ENCODE peak calls at places on chromosome 18, in ten cellular contexts. U is lower lobe of right lung; G is brain microvascular endothelial cell; B is hepatocyte; F is AG04450; I is IMR-90; O is CD8-positive, alpha-beta T cell; M is neural progenitor cell; N is mammary epithelial cell; K is fibroblast of lung. C is an unnamed sample.

GRCh38 chr18:58224425-58224750 is 180.4 kb downstream of the NEDD4L start:
- DNase-seq in M (no peak), O (no peak), K (peak), G (no peak), F (no peak), N (no peak), I (no peak), B (no peak), U (no peak), C (no peak)

GRCh38 chr18:9081940-9082339 is 20.6 kb upstream of the NDUFV2 start:
- DNase-seq in G (no peak), B (no peak), I (no peak), U (no peak), F (no peak), K (no peak), M (no peak), O (no peak), N (no peak), C (no peak)

GRCh38 chr18:9648431-9649163 is 34.2 kb upstream of the PPP4R1 start:
- DNase-seq in O (no peak), G (no peak), N (peak), B (no peak), K (no peak), F (no peak), M (no peak), I (no peak), U (no peak), C (peak)

GRCh38 chr18:9950289-9951016 is 36.6 kb downstream of the VAPA start:
- DNase-seq in I (peak), G (no peak), U (no peak), O (no peak), K (peak), B (no peak), N (no peak), F (no peak), M (no peak), C (no peak)

GRCh38 chr18:8287184-8287885 is 321.9 kb upstream of the RAB12 start:
- DNase-seq in G (no peak), N (no peak), F (no peak), U (no peak), K (no peak), O (no peak), B (no peak), M (no peak), I (no peak), C (no peak)

GRCh38 chr18:10010611-10011015 is 96.8 kb downstream of the VAPA start:
- DNase-seq in K (peak), N (peak), O (no peak), G (peak), F (peak), U (no peak), I (peak), M (no peak), B (peak), C (no peak)

GRCh38 chr18:53004798-53005197 is 664.8 kb downstream of the DCC start:
- DNase-seq in U (no peak), N (no peak), O (no peak), K (no peak), M (no peak), G (no peak), B (peak), I (no peak), F (no peak), C (no peak)

GRCh38 chr18:4808891-4809290 is 353.8 kb upstream of the DLGAP1 start:
- DNase-seq in B (no peak), M (no peak), N (no peak), U (no peak), O (no peak), I (no peak), K (no peak), F (no peak), G (no peak), C (no peak)

GRCh38 chr18:32440478-32440877 is 30.2 kb downstream of the GAREM1 start:
- DNase-seq in B (no peak), I (no peak), K (no peak), N (no peak), U (no peak), M (no peak), O (no peak), G (no peak), F (no peak), C (no peak)

GRCh38 chr18:47718646-47719045 is 211.8 kb downstream of the SMAD2 start:
- DNase-seq in G (no peak), M (no peak), K (no peak), O (no peak), F (no peak), B (no peak), U (no peak), I (no peak), N (no peak), C (no peak)

DNA sequence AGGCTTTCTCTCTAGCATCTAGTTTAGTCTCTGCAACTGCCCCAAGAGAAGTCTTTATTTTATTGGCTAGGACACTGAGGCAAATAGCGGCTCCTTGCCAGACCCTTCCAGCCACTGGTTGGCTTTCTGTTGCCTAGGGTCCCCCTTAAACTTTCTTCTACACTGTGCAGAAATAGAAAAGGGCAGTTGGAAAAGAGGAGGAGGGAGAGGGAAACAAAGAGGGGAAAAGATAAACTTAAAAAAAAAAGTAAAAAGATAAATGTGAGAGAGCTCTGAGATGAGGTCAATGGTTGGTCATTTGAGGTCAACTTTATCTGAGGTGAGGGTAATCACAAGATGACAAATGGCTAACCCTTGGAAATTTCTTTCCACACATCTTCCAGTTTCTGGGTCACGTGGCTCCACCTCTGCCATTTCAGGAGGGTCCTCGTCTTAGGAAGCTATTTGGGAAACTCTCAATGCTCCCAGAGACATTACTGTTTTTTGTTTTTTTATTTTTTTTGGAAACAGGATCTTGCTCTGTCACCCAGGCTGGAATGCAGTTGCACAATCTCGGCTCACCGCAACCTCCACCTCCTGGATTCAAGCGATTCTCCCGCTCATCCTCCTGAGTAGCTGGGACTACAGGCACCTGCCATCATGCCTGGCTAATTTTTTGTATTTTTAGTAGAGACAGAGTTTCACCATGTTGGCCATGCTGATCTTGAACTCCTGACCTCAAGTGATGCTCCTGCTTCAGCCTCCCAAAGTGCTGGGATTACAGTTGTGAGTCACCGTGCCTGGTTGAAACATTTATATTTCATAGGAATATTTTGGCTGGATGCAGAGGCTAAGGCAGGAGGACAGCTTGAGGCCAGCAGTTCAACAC is 199.8 kb downstream of the TGIF1 start:
- DNase-seq in O (no peak), N (peak), F (no peak), I (peak), M (no peak), U (no peak), K (peak), B (no peak), G (peak), C (peak)
- H3K27ac ChIP-seq in O (no peak), N (peak), F (peak), I (peak), M (no peak), U (no peak), K (peak), B (peak), G (peak), C (peak)

GRCh38 chr18:46276736-46277135 is 172.6 kb downstream of the HAUS1 start:
- DNase-seq in F (no peak), M (no peak), B (no peak), G (no peak), O (no peak), K (no peak), N (no peak), U (no peak), I (no peak), C (no peak)
- H3K27ac ChIP-seq in F (no peak), M (no peak), B (no peak), G (no peak), O (no peak), K (no peak), N (no peak), U (no peak), I (no peak), C (no peak)

GRCh38 chr18:80245781-80246655 is 1.3 kb downstream of the PARD6G start:
- DNase-seq in I (no peak), B (peak), F (no peak), O (no peak), N (peak), U (no peak), G (no peak), K (peak), M (peak), C (peak)

GRCh38 chr18:80246656-80247402 is 485 bp downstream of the PARD6G start:
- DNase-seq in K (peak), N (peak), I (no peak), M (peak), U (no peak), O (peak), F (no peak), G (no peak), B (peak), C (peak)

GRCh38 chr18:80244956-80245730 is 2.2 kb downstream of the PARD6G start:
- DNase-seq in O (no peak), N (no peak), G (no peak), U (no peak), F (no peak), B (peak), M (no peak), I (no peak), K (no peak), C (no peak)

GRCh38 chr18:80249217-80250093 is 2.1 kb upstream of the PARD6G start:
- DNase-seq in M (no peak), F (no peak), K (peak), U (no peak), B (peak), I (peak), O (no peak), G (no peak), N (peak), C (peak)

GRCh38 chr18:80247403-80247916 is at the start of gene PARD6G:
- DNase-seq in K (peak), O (peak), G (peak), M (peak), U (peak), F (peak), B (peak), N (peak), I (peak), C (peak)
- H3K27ac ChIP-seq in K (no peak), O (no peak), G (no peak), M (no peak), U (no peak), F (no peak), B (peak), N (peak), I (peak), C (peak)

GRCh38 chr18:27181726-27182125 is 3.4 kb downstream of the CHST9 start:
- DNase-seq in U (no peak), M (no peak), F (no peak), K (no peak), O (no peak), B (no peak), I (no peak), N (no peak), G (no peak), C (no peak)

GRCh38 chr18:27185897-27186296 is 789 bp upstream of the CHST9 start:
- DNase-seq in M (no peak), N (no peak), G (no peak), F (no peak), O (no peak), K (no peak), U (no peak), B (no peak), I (no peak), C (no peak)

GRCh38 chr18:27188309-27188708 is 3.2 kb upstream of the CHST9 start:
- DNase-seq in N (no peak), O (no peak), K (no peak), I (no peak), G (no peak), B (no peak), F (no peak), M (no peak), U (no peak), C (no peak)

GRCh38 chr18:27184115-27185024 is 738 bp downstream of the CHST9 start:
- DNase-seq in I (no peak), F (no peak), G (no peak), U (no peak), N (peak), B (peak), O (no peak), M (peak), K (no peak), C (no peak)

DNA sequence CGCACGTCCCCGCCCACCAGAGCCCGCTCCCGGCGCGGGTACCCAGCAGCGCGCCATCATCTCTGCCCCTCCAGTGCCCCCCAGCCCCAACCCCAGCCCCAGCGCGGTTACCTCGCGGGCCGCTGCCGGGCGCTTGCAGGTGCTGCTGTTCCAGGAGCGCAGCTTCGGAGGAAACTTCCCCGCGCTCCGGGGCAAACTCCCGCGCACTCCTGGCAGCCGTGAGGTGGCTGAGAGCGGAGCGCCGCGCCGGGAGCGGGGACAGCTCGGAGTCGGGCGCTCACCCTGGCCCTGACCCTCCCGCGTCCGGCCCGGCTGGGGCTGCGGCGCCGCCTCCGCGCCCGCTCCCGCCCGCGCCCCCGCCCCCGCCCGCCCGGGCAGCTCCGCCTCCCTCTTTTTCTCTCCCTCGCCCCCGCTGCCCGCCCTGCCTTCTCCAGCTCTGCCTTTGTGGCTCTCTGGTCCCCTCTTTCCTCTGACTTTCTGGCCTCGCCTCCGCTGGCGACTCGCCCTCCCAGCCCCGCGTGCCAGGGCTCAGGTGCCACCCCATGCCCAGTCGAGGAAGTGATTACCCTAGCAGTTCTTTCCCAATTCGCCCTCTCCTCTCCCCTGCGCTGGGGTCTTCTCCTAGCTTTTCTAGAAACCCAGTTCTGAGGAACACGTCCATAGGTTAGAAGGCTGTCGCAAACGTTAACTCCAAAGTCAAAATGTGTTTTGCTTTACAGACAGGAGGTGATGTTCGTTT is at the start of gene CHST9:
- DNase-seq in K (no peak), M (peak), O (no peak), F (no peak), N (peak), U (peak), G (no peak), B (peak), I (no peak), C (peak)
- H3K27ac ChIP-seq in K (no peak), M (no peak), O (no peak), F (no peak), N (no peak), U (no peak), G (no peak), B (no peak), I (no peak), C (no peak)

DNA sequence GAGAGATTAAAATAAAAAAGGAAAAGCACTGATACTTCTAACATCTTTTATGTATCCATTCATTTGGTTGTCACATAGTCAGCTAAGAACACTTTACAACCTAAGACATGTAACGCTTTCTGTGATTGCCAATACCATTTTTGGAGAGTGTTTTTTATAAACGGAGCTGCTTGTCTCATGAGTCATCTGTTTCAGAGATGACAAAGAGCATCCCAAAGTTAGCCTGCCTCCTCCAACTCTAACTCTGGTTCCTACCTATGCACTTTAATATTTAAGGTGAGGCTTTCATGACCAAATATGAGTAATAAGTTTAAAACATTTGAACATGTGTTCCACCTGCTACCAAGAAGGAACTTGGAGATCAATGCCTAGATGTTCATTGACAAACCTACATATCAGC is 260.1 kb upstream of the SMIM21 start:
- DNase-seq in F (no peak), U (no peak), K (peak), M (no peak), G (no peak), B (no peak), N (no peak), I (no peak), O (no peak), C (no peak)
- H3K27ac ChIP-seq in F (no peak), U (no peak), K (no peak), M (no peak), G (no peak), B (no peak), N (no peak), I (no peak), O (no peak), C (no peak)

GRCh38 chr18:35938158-35938557 is 34.3 kb upstream of the RMP24 start:
- DNase-seq in O (no peak), M (no peak), N (peak), K (peak), F (no peak), B (no peak), U (no peak), G (no peak), I (peak), C (peak)

GRCh38 chr18:35938562-35938961 is 33.9 kb upstream of the RMP24 start:
- DNase-seq in O (no peak), K (peak), I (no peak), U (no peak), G (no peak), F (no peak), M (no peak), B (no peak), N (peak), C (no peak)

GRCh38 chr18:35936951-35937350 is 35.5 kb upstream of the RMP24 start:
- DNase-seq in B (no peak), I (no peak), U (no peak), O (no peak), K (no peak), G (no peak), N (no peak), F (no peak), M (no peak), C (no peak)

GRCh38 chr18:35941299-35941698 is 31.2 kb upstream of the RMP24 start:
- DNase-seq in O (no peak), N (no peak), M (no peak), I (no peak), G (no peak), B (no peak), F (no peak), K (peak), U (no peak), C (no peak)

DNA sequence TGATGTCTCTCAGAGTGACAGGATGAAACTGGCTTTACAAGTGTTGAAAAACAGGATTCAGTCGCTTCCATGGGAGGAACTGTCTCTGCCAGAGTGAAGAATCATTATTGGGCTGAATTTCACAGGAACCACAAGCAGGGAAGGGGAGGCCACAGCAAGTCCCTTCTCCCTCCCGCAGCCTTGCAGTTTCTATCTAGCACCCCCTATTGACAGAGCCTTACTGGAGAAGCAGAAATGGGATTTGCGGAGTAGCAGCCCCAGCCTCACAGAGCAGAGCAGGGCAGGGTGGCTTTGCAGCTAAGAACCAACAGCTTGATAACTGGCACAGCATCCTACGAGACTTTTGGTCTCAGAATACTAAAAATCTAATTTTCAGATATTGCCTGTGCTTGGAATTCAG is 33.3 kb upstream of the RMP24 start:
- DNase-seq in F (no peak), G (no peak), U (no peak), M (peak), N (no peak), K (no peak), B (no peak), O (no peak), I (no peak), C (no peak)
- H3K27ac ChIP-seq in F (no peak), G (no peak), U (no peak), M (no peak), N (peak), K (no peak), B (no peak), O (no peak), I (no peak), C (no peak)

DNA sequence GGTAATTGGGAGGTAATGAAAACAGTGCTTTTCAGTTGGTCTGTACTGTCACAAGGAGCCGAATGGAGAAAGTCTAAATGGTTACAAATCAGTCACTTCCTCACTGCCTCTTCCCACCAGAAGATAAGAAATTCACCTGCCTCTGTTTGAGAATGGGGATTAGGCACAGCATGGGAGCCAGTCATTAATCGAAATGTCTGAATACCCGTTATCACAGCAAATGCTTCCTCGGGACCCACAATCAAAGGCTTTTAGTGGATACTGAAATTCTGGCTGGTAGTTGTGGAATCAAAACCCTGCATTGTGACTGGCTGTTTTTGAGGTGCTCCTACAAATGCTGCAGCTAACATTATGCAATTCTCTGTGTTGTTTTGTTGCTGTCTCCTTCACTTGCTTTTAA is 461.0 kb upstream of the MEX3C start:
- DNase-seq in N (no peak), K (no peak), F (no peak), I (no peak), O (no peak), U (no peak), G (no peak), B (no peak), M (peak), C (no peak)
- H3K27ac ChIP-seq in N (no peak), K (no peak), F (no peak), I (no peak), O (no peak), U (no peak), G (no peak), B (no peak), M (no peak), C (no peak)

GRCh38 chr18:51862311-51862710 is 477.7 kb upstream of the DCC start:
- DNase-seq in G (no peak), M (no peak), N (no peak), O (no peak), K (no peak), U (no peak), I (no peak), B (no peak), F (no peak), C (no peak)

GRCh38 chr18:51865538-51865937 is 474.5 kb upstream of the DCC start:
- DNase-seq in O (no peak), U (no peak), B (no peak), G (no peak), K (no peak), N (no peak), I (no peak), F (no peak), M (no peak), C (no peak)

GRCh38 chr18:51864219-51864965 is 475.6 kb upstream of the DCC start:
- DNase-seq in O (no peak), M (no peak), G (no peak), K (no peak), F (no peak), B (no peak), I (no peak), N (no peak), U (no peak), C (no peak)

GRCh38 chr18:51857989-51858388 is 482.0 kb upstream of the DCC start:
- DNase-seq in F (no peak), M (no peak), U (no peak), B (no peak), O (no peak), G (no peak), N (no peak), K (no peak), I (no peak), C (no peak)

GRCh38 chr18:51861041-51861440 is 479.0 kb upstream of the DCC start:
- DNase-seq in K (no peak), I (no peak), U (no peak), O (no peak), M (no peak), N (no peak), G (no peak), B (no peak), F (no peak), C (no peak)
- H3K27ac ChIP-seq in K (no peak), I (no peak), U (no peak), O (no peak), M (no peak), N (no peak), G (no peak), B (no peak), F (no peak), C (no peak)

GRCh38 chr18:12891561-12891960 is 7.5 kb upstream of the PTPN2 start:
- DNase-seq in N (no peak), M (no peak), B (no peak), K (no peak), I (no peak), U (no peak), O (no peak), F (no peak), G (no peak), C (no peak)
- H3K27ac ChIP-seq in N (no peak), M (no peak), B (no peak), K (no peak), I (no peak), U (no peak), O (no peak), F (no peak), G (no peak), C (no peak)